ENCODE peak calls at places on chromosome 13, in six cellular contexts. One of them, this sample, is unnamed. For H3K27me3, the result is how much of the 10 kb centered on the place peaks cover.

GRCh38 chr13:24709186-24709913 is 29.1 kb downstream of the ATP12A start:
- DNase-seq in testis: no peak
- DNase-seq in lower lobe of right lung: no peak
- DNase-seq in left ventricle myocardium inferior: no peak
- DNase-seq in cardiac muscle cell: no peak
- DNase-seq in suprapubic skin: no peak
- DNase-seq in this sample: no peak

GRCh38 chr13:27969073-27969865 is at the start of gene CDX2:
- DNase-seq in suprapubic skin: peak
- DNase-seq in cardiac muscle cell: no peak
- DNase-seq in testis: no peak
- DNase-seq in lower lobe of right lung: no peak
- DNase-seq in left ventricle myocardium inferior: no peak
- DNase-seq in this sample: no peak

GRCh38 chr13:105587786-105588185 is 947.7 kb downstream of the EFNB2 start:
- DNase-seq in lower lobe of right lung: no peak
- DNase-seq in testis: no peak
- DNase-seq in suprapubic skin: no peak
- DNase-seq in left ventricle myocardium inferior: no peak
- DNase-seq in cardiac muscle cell: no peak
- DNase-seq in this sample: no peak

GRCh38 chr13:74325106-74325505 is 190.9 kb upstream of the KLF12 start:
- DNase-seq in cardiac muscle cell: peak
- DNase-seq in testis: peak
- DNase-seq in left ventricle myocardium inferior: no peak
- DNase-seq in lower lobe of right lung: no peak
- DNase-seq in suprapubic skin: no peak
- DNase-seq in this sample: no peak

GRCh38 chr13:27472941-27473340 is 22.6 kb upstream of the MTIF3 start:
- DNase-seq in testis: no peak
- DNase-seq in suprapubic skin: peak
- DNase-seq in cardiac muscle cell: no peak
- DNase-seq in lower lobe of right lung: no peak
- DNase-seq in left ventricle myocardium inferior: no peak
- DNase-seq in this sample: no peak

GRCh38 chr13:103694033-103694432 is 627.8 kb upstream of the SLC10A2 start:
- DNase-seq in left ventricle myocardium inferior: no peak
- DNase-seq in suprapubic skin: no peak
- DNase-seq in testis: no peak
- DNase-seq in cardiac muscle cell: peak
- DNase-seq in lower lobe of right lung: no peak
- DNase-seq in this sample: no peak

GRCh38 chr13:39612023-39612637 is 9.1 kb upstream of the LHFPL6 start:
- DNase-seq in suprapubic skin: peak
- DNase-seq in left ventricle myocardium inferior: no peak
- DNase-seq in cardiac muscle cell: peak
- DNase-seq in lower lobe of right lung: no peak
- DNase-seq in testis: peak
- DNase-seq in this sample: peak

GRCh38 chr13:62631614-62632013 is 1216.0 kb upstream of the PCDH20 start:
- DNase-seq in cardiac muscle cell: no peak
- DNase-seq in testis: no peak
- DNase-seq in suprapubic skin: no peak
- DNase-seq in lower lobe of right lung: no peak
- DNase-seq in left ventricle myocardium inferior: no peak
- DNase-seq in this sample: no peak

GRCh38 chr13:44040754-44041100 is 161.0 kb downstream of the LACC1 start:
- DNase-seq in lower lobe of right lung: no peak
- DNase-seq in suprapubic skin: no peak
- DNase-seq in cardiac muscle cell: no peak
- DNase-seq in left ventricle myocardium inferior: no peak
- DNase-seq in testis: no peak
- DNase-seq in this sample: no peak

DNA sequence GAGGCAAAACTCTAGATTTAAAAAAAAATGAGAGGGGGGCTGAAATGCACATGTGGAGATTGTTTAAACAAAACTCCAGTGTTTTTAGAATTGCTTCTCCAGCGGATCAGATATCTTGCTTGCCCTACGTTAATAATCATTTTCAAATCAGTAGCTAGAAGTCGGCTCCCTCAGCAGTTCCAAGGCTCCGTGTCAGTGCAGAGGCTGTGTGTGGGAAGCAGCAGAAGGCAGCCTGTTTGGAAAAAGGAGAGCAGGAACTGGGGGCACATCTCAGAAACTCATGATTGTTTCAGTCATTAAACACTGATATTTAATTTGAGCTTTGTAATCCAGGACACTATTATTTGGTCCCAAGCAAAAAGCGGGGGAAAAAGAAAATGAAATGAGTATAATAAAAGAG is 50.9 kb downstream of the SOX21 start:
- DNase-seq in left ventricle myocardium inferior: no peak
- DNase-seq in cardiac muscle cell: no peak
- DNase-seq in suprapubic skin: no peak
- DNase-seq in lower lobe of right lung: no peak
- DNase-seq in testis: no peak
- DNase-seq in this sample: no peak
- TF ChIP-seq CTCF in left ventricle myocardium inferior: no peak
- TF ChIP-seq CTCF in cardiac muscle cell: no peak
- TF ChIP-seq CTCF in suprapubic skin: no peak
- TF ChIP-seq CTCF in lower lobe of right lung: no peak
- TF ChIP-seq CTCF in testis: no peak
- TF ChIP-seq CTCF in this sample: no peak

GRCh38 chr13:99907038-99907437 is 64.5 kb downstream of the ZIC5 start:
- DNase-seq in left ventricle myocardium inferior: no peak
- DNase-seq in testis: no peak
- DNase-seq in cardiac muscle cell: no peak
- DNase-seq in lower lobe of right lung: no peak
- DNase-seq in suprapubic skin: no peak
- DNase-seq in this sample: no peak

GRCh38 chr13:99907627-99908026 is 63.9 kb downstream of the ZIC5 start:
- DNase-seq in suprapubic skin: no peak
- DNase-seq in left ventricle myocardium inferior: no peak
- DNase-seq in cardiac muscle cell: no peak
- DNase-seq in testis: no peak
- DNase-seq in lower lobe of right lung: no peak
- DNase-seq in this sample: no peak

GRCh38 chr13:99905224-99905623 is 66.3 kb downstream of the ZIC5 start:
- DNase-seq in cardiac muscle cell: no peak
- DNase-seq in suprapubic skin: no peak
- DNase-seq in left ventricle myocardium inferior: no peak
- DNase-seq in testis: no peak
- DNase-seq in lower lobe of right lung: no peak
- DNase-seq in this sample: no peak

GRCh38 chr13:99908129-99908805 is 63.3 kb downstream of the ZIC5 start:
- DNase-seq in testis: no peak
- DNase-seq in cardiac muscle cell: no peak
- DNase-seq in left ventricle myocardium inferior: no peak
- DNase-seq in lower lobe of right lung: no peak
- DNase-seq in suprapubic skin: no peak
- DNase-seq in this sample: no peak

DNA sequence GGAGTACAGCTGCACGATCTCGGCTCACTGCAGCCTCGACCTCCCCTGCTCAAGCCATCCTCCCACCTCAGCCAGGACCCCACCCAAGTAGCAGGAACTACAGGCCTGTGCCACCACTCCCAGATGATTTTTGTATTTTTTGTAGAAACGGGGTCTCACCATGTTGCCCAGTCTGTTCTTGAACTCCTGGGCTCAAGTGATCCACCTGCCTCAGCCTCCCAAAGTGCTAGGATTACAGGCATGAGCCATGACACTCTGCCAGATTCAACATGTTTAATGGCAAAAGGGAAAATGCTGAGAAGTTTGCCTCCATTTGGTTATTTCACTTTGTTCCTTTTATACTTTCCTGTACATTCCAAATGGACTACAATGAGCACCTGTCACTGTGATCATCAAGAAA is 65.8 kb downstream of the ZIC5 start:
- DNase-seq in left ventricle myocardium inferior: no peak
- DNase-seq in lower lobe of right lung: no peak
- DNase-seq in suprapubic skin: no peak
- DNase-seq in cardiac muscle cell: no peak
- DNase-seq in testis: no peak
- DNase-seq in this sample: no peak
- H3K27me3 ChIP-seq in left ventricle myocardium inferior: half or more
- H3K27me3 ChIP-seq in lower lobe of right lung: under half
- H3K27me3 ChIP-seq in suprapubic skin: under half
- H3K27me3 ChIP-seq in cardiac muscle cell: under half
- H3K27me3 ChIP-seq in testis: under half
- H3K27me3 ChIP-seq in this sample: under half

GRCh38 chr13:34025746-34026145 is 207.8 kb downstream of the RFC3 start:
- DNase-seq in suprapubic skin: no peak
- DNase-seq in left ventricle myocardium inferior: no peak
- DNase-seq in cardiac muscle cell: no peak
- DNase-seq in testis: no peak
- DNase-seq in lower lobe of right lung: no peak
- DNase-seq in this sample: no peak
- H3K27ac ChIP-seq in suprapubic skin: no peak
- H3K27ac ChIP-seq in left ventricle myocardium inferior: no peak
- H3K27ac ChIP-seq in cardiac muscle cell: no peak
- H3K27ac ChIP-seq in testis: no peak
- H3K27ac ChIP-seq in lower lobe of right lung: no peak
- H3K27ac ChIP-seq in this sample: no peak

DNA sequence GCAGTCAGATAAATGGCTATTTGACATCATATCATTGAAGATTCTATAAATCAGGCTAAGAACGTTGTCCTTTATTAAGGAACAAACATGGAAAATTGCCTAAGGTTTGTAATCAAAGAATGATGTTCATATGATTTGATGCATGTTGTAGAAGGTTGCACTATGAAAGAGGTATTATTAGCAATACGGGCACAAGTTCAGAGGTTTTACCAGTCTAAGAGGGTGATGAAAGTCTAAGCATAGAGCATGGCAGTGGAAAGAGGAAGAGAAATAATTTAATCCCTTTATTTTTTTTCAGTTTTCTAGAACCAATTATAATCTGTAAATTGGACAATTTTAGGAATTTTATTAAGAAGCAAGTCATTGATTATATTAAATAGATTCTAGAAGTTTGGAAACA is 450.7 kb downstream of the FGF14 start:
- DNase-seq in cardiac muscle cell: no peak
- DNase-seq in suprapubic skin: no peak
- DNase-seq in testis: no peak
- DNase-seq in left ventricle myocardium inferior: no peak
- DNase-seq in lower lobe of right lung: no peak
- DNase-seq in this sample: no peak
- TF ChIP-seq CTCF in cardiac muscle cell: no peak
- TF ChIP-seq CTCF in suprapubic skin: no peak
- TF ChIP-seq CTCF in testis: no peak
- TF ChIP-seq CTCF in left ventricle myocardium inferior: no peak
- TF ChIP-seq CTCF in lower lobe of right lung: no peak
- TF ChIP-seq CTCF in this sample: no peak

GRCh38 chr13:75797719-75798118 is 161.6 kb downstream of the LMO7 start:
- DNase-seq in cardiac muscle cell: no peak
- DNase-seq in testis: no peak
- DNase-seq in suprapubic skin: no peak
- DNase-seq in left ventricle myocardium inferior: no peak
- DNase-seq in lower lobe of right lung: no peak
- DNase-seq in this sample: no peak
- H3K27me3 ChIP-seq in cardiac muscle cell: under half
- H3K27me3 ChIP-seq in testis: under half
- H3K27me3 ChIP-seq in suprapubic skin: under half
- H3K27me3 ChIP-seq in left ventricle myocardium inferior: under half
- H3K27me3 ChIP-seq in lower lobe of right lung: under half
- H3K27me3 ChIP-seq in this sample: under half

DNA sequence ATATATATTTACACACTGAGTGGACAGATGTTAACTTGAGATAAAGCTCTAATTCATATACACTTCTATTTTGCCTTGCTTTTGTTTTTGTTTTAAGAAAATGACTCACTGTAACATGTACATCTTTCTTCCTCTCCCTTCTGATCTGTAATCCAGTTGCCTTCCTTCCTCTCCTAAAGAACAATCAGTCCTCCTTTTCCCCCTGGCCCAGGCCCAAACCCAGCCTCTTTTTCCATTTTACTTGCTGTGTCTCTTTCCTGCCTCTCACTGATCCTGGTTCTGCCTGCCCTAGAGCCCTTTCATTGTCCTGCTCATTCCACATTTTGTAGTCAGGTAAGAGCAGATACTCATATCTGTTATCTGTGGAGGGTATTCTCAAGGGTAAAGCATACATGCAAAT is 50.8 kb downstream of the ZAR1L start:
- DNase-seq in testis: peak
- DNase-seq in suprapubic skin: no peak
- DNase-seq in cardiac muscle cell: no peak
- DNase-seq in left ventricle myocardium inferior: peak
- DNase-seq in lower lobe of right lung: no peak
- DNase-seq in this sample: no peak
- H3K27ac ChIP-seq in testis: no peak
- H3K27ac ChIP-seq in suprapubic skin: no peak
- H3K27ac ChIP-seq in cardiac muscle cell: no peak
- H3K27ac ChIP-seq in left ventricle myocardium inferior: peak
- H3K27ac ChIP-seq in lower lobe of right lung: peak
- H3K27ac ChIP-seq in this sample: no peak

GRCh38 chr13:67366533-67366932 is 136.4 kb upstream of the PCDH9 start:
- DNase-seq in suprapubic skin: no peak
- DNase-seq in left ventricle myocardium inferior: no peak
- DNase-seq in cardiac muscle cell: no peak
- DNase-seq in testis: no peak
- DNase-seq in lower lobe of right lung: no peak
- DNase-seq in this sample: no peak
- TF ChIP-seq CTCF in suprapubic skin: no peak
- TF ChIP-seq CTCF in left ventricle myocardium inferior: no peak
- TF ChIP-seq CTCF in cardiac muscle cell: peak
- TF ChIP-seq CTCF in testis: no peak
- TF ChIP-seq CTCF in lower lobe of right lung: no peak
- TF ChIP-seq CTCF in this sample: peak

GRCh38 chr13:70405266-70405665 is 297.0 kb upstream of the KLHL1 start:
- DNase-seq in testis: no peak
- DNase-seq in suprapubic skin: no peak
- DNase-seq in lower lobe of right lung: no peak
- DNase-seq in cardiac muscle cell: no peak
- DNase-seq in left ventricle myocardium inferior: no peak
- DNase-seq in this sample: no peak

GRCh38 chr13:70408865-70409264 is 300.6 kb upstream of the KLHL1 start:
- DNase-seq in left ventricle myocardium inferior: no peak
- DNase-seq in lower lobe of right lung: no peak
- DNase-seq in suprapubic skin: no peak
- DNase-seq in cardiac muscle cell: no peak
- DNase-seq in testis: no peak
- DNase-seq in this sample: no peak

DNA sequence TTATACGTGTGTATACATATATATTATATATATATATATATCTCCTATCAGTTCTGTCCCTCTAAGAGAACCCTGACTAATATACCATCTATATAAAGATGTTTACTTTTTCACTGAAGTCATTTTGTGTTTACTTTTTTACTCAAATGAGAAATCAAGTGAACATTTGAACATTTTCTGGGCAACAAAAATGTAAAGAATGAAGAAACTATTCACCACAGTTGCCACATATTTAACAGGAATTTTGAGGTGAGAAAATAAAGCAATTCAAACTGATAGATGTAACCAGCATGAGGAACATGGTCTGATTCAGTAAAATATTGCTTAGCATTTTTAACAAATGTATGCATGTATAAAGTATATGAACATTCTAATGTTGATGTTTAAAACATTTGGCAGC is 299.2 kb upstream of the KLHL1 start:
- DNase-seq in cardiac muscle cell: no peak
- DNase-seq in left ventricle myocardium inferior: no peak
- DNase-seq in suprapubic skin: no peak
- DNase-seq in testis: no peak
- DNase-seq in lower lobe of right lung: no peak
- DNase-seq in this sample: no peak
- H3K27me3 ChIP-seq in cardiac muscle cell: under half
- H3K27me3 ChIP-seq in left ventricle myocardium inferior: under half
- H3K27me3 ChIP-seq in suprapubic skin: under half
- H3K27me3 ChIP-seq in testis: under half
- H3K27me3 ChIP-seq in lower lobe of right lung: under half
- H3K27me3 ChIP-seq in this sample: under half